ENCODE peak calls at places on chromosomes 1 and 21, in four cellular contexts. U is GM04504, B is uterus, O is NCI-H345. M is an unnamed sample.

GRCh38 chr1:97159342-97159741 is 437.8 kb downstream of the PTBP2 start:
- DNase-seq in U (no peak), B (no peak), O (no peak), M (no peak)

GRCh38 chr1:15799928-15800835 is 7.3 kb downstream of the UQCRHL start:
- DNase-seq in U (no peak), B (no peak), O (peak), M (peak)

GRCh38 chr1:26828352-26829093 is 2.0 kb downstream of the ZDHHC18 start:
- DNase-seq in U (no peak), B (no peak), O (no peak), M (no peak)

GRCh38 chr1:43968348-43968948 is 1.4 kb upstream of the DPH2 start:
- DNase-seq in U (no peak), B (no peak), O (no peak), M (peak)

GRCh38 chr21:19076031-19076430 is 672.4 kb upstream of the TMPRSS15 start:
- DNase-seq in U (no peak), B (no peak), O (no peak), M (no peak)

GRCh38 chr1:38098101-38098847 is 51.7 kb upstream of the POU3F1 start:
- DNase-seq in U (no peak), B (no peak), O (no peak), M (no peak)

GRCh38 chr21:37845535-37845934 is 70.7 kb downstream of the KCNJ6 start:
- DNase-seq in U (no peak), B (no peak), O (no peak), M (no peak)

GRCh38 chr1:169451425-169451824 is 24.2 kb upstream of the CCDC181 start:
- DNase-seq in U (no peak), B (no peak), O (no peak), M (no peak)

GRCh38 chr1:41731631-41732030 is 187.1 kb downstream of the HIVEP3 start:
- DNase-seq in U (no peak), B (no peak), O (no peak), M (no peak)

GRCh38 chr1:162168261-162168660 is 98.8 kb downstream of the NOS1AP start:
- DNase-seq in U (no peak), B (no peak), O (peak), M (no peak)

GRCh38 chr1:203629509-203630082 is 3.0 kb downstream of the ATP2B4 start:
- DNase-seq in U (no peak), B (peak), O (no peak), M (peak)

GRCh38 chr1:186183970-186184628 is 191.0 kb downstream of the TPR start:
- DNase-seq in U (no peak), B (no peak), O (no peak), M (peak)

GRCh38 chr1:193260925-193261324 is 74.5 kb upstream of the B3GALT2 start:
- DNase-seq in U (no peak), B (no peak), O (no peak), M (peak)

GRCh38 chr1:230627767-230628166 is 14.5 kb upstream of the COG2 start:
- DNase-seq in U (no peak), B (no peak), O (no peak), M (no peak)

GRCh38 chr1:28898267-28898955 is 16.0 kb upstream of the EPB41 start:
- DNase-seq in U (no peak), B (no peak), O (no peak), M (no peak)

GRCh38 chr1:201461193-201461657 is 7.8 kb downstream of the PHLDA3 start:
- DNase-seq in U (peak), B (peak), O (no peak), M (peak)

GRCh38 chr1:228145050-228145343 is 4.7 kb upstream of the GJC2 start:
- DNase-seq in U (no peak), B (no peak), O (no peak), M (no peak)

GRCh38 chr1:234875953-234876814 is 252.5 kb downstream of the TOMM20 start:
- DNase-seq in U (no peak), B (no peak), O (no peak), M (peak)

GRCh38 chr1:2082064-2082463 is 31.9 kb downstream of the PRKCZ start:
- DNase-seq in U (no peak), B (no peak), O (no peak), M (no peak)

GRCh38 chr1:1123581-1124507 is 8.0 kb upstream of the C1orf159 start:
- DNase-seq in U (no peak), B (no peak), O (no peak), M (no peak)

GRCh38 chr1:92446546-92446945 is 40.2 kb downstream of the GFI1 start:
- DNase-seq in U (no peak), B (no peak), O (no peak), M (peak)

GRCh38 chr1:23246274-23246673 is 29.0 kb upstream of the HTR1D start:
- DNase-seq in U (no peak), B (no peak), O (no peak), M (no peak)

GRCh38 chr1:218463194-218464156 is 118.3 kb downstream of the TGFB2 start:
- DNase-seq in U (no peak), B (peak), O (no peak), M (peak)

GRCh38 chr21:25638634-25639166 is 358 bp upstream of the JAM2 start:
- DNase-seq in U (no peak), B (no peak), O (no peak), M (peak)

GRCh38 chr1:216183427-216183826 is 239.8 kb downstream of the USH2A start:
- DNase-seq in U (peak), B (no peak), O (no peak), M (peak)

GRCh38 chr1:44786841-44787426 is 1.0 kb downstream of the BEST4 start:
- DNase-seq in U (no peak), B (no peak), O (no peak), M (no peak)

GRCh38 chr1:205775717-205776056 is 405 bp upstream of the RAB29 start:
- DNase-seq in U (no peak), B (no peak), O (no peak), M (peak)

GRCh38 chr1:115089443-115090340 is at the start of gene TSPAN2:
- DNase-seq in U (no peak), B (peak), O (peak), M (peak)